ENCODE peak calls at places on chromosome 6, in ten cellular contexts. One of them, this sample, is unnamed.

GRCh38 chr6:63496388-63496804 is 75.9 kb upstream of the LOC128125822 start:
- DNase-seq in OCI-LY7: no peak
- DNase-seq in stomach: no peak
- DNase-seq in uterus: no peak
- DNase-seq in right cardiac atrium: no peak
- DNase-seq in BE2C: no peak
- DNase-seq in body of pancreas: no peak
- DNase-seq in psoas muscle: no peak
- DNase-seq in suprapubic skin: no peak
- DNase-seq in ovary: no peak
- DNase-seq in this sample: no peak

GRCh38 chr6:131924881-131925474 is 26.2 kb downstream of the CCN2 start:
- DNase-seq in psoas muscle: no peak
- DNase-seq in right cardiac atrium: no peak
- DNase-seq in suprapubic skin: no peak
- DNase-seq in BE2C: no peak
- DNase-seq in stomach: no peak
- DNase-seq in ovary: no peak
- DNase-seq in OCI-LY7: peak; percentile 68
- DNase-seq in body of pancreas: no peak
- DNase-seq in uterus: no peak
- DNase-seq in this sample: no peak

GRCh38 chr6:165480916-165481315 is 171.5 kb upstream of the C6orf118 start:
- DNase-seq in right cardiac atrium: no peak
- DNase-seq in psoas muscle: no peak
- DNase-seq in stomach: no peak
- DNase-seq in ovary: no peak
- DNase-seq in uterus: no peak
- DNase-seq in body of pancreas: no peak
- DNase-seq in suprapubic skin: no peak
- DNase-seq in BE2C: no peak
- DNase-seq in OCI-LY7: no peak
- DNase-seq in this sample: no peak

GRCh38 chr6:37818536-37819176 is 871 bp upstream of the ZFAND3 start:
- DNase-seq in suprapubic skin: peak; percentile 98
- DNase-seq in right cardiac atrium: peak; percentile 98
- DNase-seq in BE2C: peak; percentile 94
- DNase-seq in psoas muscle: peak; percentile 98
- DNase-seq in body of pancreas: peak; percentile 98
- DNase-seq in OCI-LY7: peak; percentile 98
- DNase-seq in stomach: peak; percentile 98
- DNase-seq in uterus: peak; percentile 98
- DNase-seq in ovary: peak; percentile 97
- DNase-seq in this sample: peak; percentile 83

GRCh38 chr6:148507774-148508173 is 165.1 kb downstream of the SASH1 start:
- DNase-seq in right cardiac atrium: no peak
- DNase-seq in BE2C: no peak
- DNase-seq in psoas muscle: no peak
- DNase-seq in ovary: no peak
- DNase-seq in suprapubic skin: peak; percentile 87
- DNase-seq in body of pancreas: peak; percentile 33
- DNase-seq in stomach: no peak
- DNase-seq in uterus: no peak
- DNase-seq in OCI-LY7: no peak
- DNase-seq in this sample: no peak

GRCh38 chr6:158041370-158041769 is 59.7 kb downstream of the SYNJ2 start:
- DNase-seq in stomach: no peak
- DNase-seq in psoas muscle: no peak
- DNase-seq in uterus: no peak
- DNase-seq in body of pancreas: no peak
- DNase-seq in suprapubic skin: peak; percentile 40
- DNase-seq in right cardiac atrium: no peak
- DNase-seq in BE2C: no peak
- DNase-seq in OCI-LY7: no peak
- DNase-seq in ovary: no peak
- DNase-seq in this sample: no peak

GRCh38 chr6:152089992-152090391 is 282.5 kb downstream of the ESR1 start:
- DNase-seq in OCI-LY7: no peak
- DNase-seq in uterus: peak; percentile 60
- DNase-seq in suprapubic skin: peak; percentile 78
- DNase-seq in psoas muscle: peak; percentile 66
- DNase-seq in right cardiac atrium: peak; percentile 38
- DNase-seq in stomach: no peak
- DNase-seq in ovary: no peak
- DNase-seq in BE2C: no peak
- DNase-seq in body of pancreas: no peak
- DNase-seq in this sample: no peak

GRCh38 chr6:139060332-139060731 is 31.8 kb downstream of the ABRACL start:
- DNase-seq in ovary: no peak
- DNase-seq in OCI-LY7: no peak
- DNase-seq in uterus: no peak
- DNase-seq in BE2C: no peak
- DNase-seq in body of pancreas: no peak
- DNase-seq in stomach: no peak
- DNase-seq in suprapubic skin: no peak
- DNase-seq in psoas muscle: no peak
- DNase-seq in right cardiac atrium: no peak
- DNase-seq in this sample: no peak

GRCh38 chr6:149899486-149899885 is 1.6 kb upstream of the RAET1E start:
- DNase-seq in stomach: no peak
- DNase-seq in ovary: no peak
- DNase-seq in OCI-LY7: no peak
- DNase-seq in right cardiac atrium: no peak
- DNase-seq in psoas muscle: no peak
- DNase-seq in uterus: no peak
- DNase-seq in BE2C: no peak
- DNase-seq in body of pancreas: no peak
- DNase-seq in suprapubic skin: peak; percentile 45
- DNase-seq in this sample: no peak

GRCh38 chr6:47342824-47343223 is 33.1 kb upstream of the TNFRSF21 start:
- DNase-seq in stomach: no peak
- DNase-seq in ovary: no peak
- DNase-seq in OCI-LY7: no peak
- DNase-seq in suprapubic skin: no peak
- DNase-seq in uterus: no peak
- DNase-seq in right cardiac atrium: no peak
- DNase-seq in BE2C: no peak
- DNase-seq in psoas muscle: no peak
- DNase-seq in body of pancreas: no peak
- DNase-seq in this sample: no peak

GRCh38 chr6:38867726-38868125 is 152.6 kb downstream of the DNAH8 start:
- DNase-seq in right cardiac atrium: no peak
- DNase-seq in OCI-LY7: no peak
- DNase-seq in stomach: no peak
- DNase-seq in uterus: no peak
- DNase-seq in BE2C: no peak
- DNase-seq in psoas muscle: no peak
- DNase-seq in body of pancreas: no peak
- DNase-seq in suprapubic skin: no peak
- DNase-seq in ovary: no peak
- DNase-seq in this sample: no peak

GRCh38 chr6:113414511-113414910 is 442.6 kb upstream of the MARCKS start:
- DNase-seq in BE2C: peak; percentile 75
- DNase-seq in right cardiac atrium: peak; percentile 47
- DNase-seq in psoas muscle: no peak
- DNase-seq in stomach: peak; percentile 54
- DNase-seq in OCI-LY7: peak; percentile 4
- DNase-seq in ovary: peak; percentile 21
- DNase-seq in body of pancreas: peak; percentile 76
- DNase-seq in uterus: peak; percentile 20
- DNase-seq in suprapubic skin: no peak
- DNase-seq in this sample: peak; percentile 65

GRCh38 chr6:124869412-124869811 is 92.8 kb upstream of the RNF217 start:
- DNase-seq in BE2C: no peak
- DNase-seq in suprapubic skin: no peak
- DNase-seq in psoas muscle: no peak
- DNase-seq in right cardiac atrium: no peak
- DNase-seq in ovary: no peak
- DNase-seq in uterus: no peak
- DNase-seq in stomach: no peak
- DNase-seq in body of pancreas: no peak
- DNase-seq in OCI-LY7: no peak
- DNase-seq in this sample: no peak

GRCh38 chr6:39366875-39367618 is 44.5 kb upstream of the KCNK16 start:
- DNase-seq in OCI-LY7: no peak
- DNase-seq in suprapubic skin: no peak
- DNase-seq in ovary: no peak
- DNase-seq in right cardiac atrium: no peak
- DNase-seq in stomach: no peak
- DNase-seq in body of pancreas: no peak
- DNase-seq in uterus: no peak
- DNase-seq in BE2C: peak; percentile 36
- DNase-seq in psoas muscle: no peak
- DNase-seq in this sample: no peak

GRCh38 chr6:129370268-129370916 is 339.6 kb downstream of the ARHGAP18 start:
- DNase-seq in psoas muscle: no peak
- DNase-seq in right cardiac atrium: peak; percentile 18
- DNase-seq in body of pancreas: peak; percentile 28
- DNase-seq in ovary: peak; percentile 25
- DNase-seq in BE2C: peak; percentile 37
- DNase-seq in uterus: peak; percentile 25
- DNase-seq in suprapubic skin: no peak
- DNase-seq in stomach: peak; percentile 37
- DNase-seq in OCI-LY7: peak; percentile 31
- DNase-seq in this sample: no peak

DNA sequence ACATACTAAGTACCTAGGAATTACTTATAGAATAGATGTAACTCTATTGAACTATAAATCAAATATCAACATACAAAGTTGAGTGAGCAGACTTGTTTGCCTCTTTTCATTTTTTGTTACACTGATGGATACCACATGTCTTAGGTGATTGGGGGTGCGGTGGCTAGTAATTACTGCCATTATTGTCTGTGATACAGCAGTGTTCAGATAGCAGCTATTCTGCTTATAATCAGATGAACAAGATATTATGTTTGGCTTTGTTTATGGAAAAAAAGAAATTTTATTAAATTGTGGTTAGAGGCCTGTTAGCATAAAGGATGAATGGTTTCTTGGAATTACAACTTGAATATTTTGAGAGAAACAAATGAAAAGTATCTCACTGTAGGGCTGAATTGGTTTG is 55.9 kb downstream of the KCNQ5 start:
- DNase-seq in suprapubic skin: no peak
- DNase-seq in psoas muscle: no peak
- DNase-seq in OCI-LY7: no peak
- DNase-seq in right cardiac atrium: no peak
- DNase-seq in stomach: no peak
- DNase-seq in ovary: no peak
- DNase-seq in BE2C: no peak
- DNase-seq in uterus: no peak
- DNase-seq in body of pancreas: no peak
- DNase-seq in this sample: no peak
- H3K4me1 ChIP-seq in suprapubic skin: no peaks in the 10 kb centered on the region
- H3K4me1 ChIP-seq in psoas muscle: no peaks in the 10 kb centered on the region
- H3K4me1 ChIP-seq in OCI-LY7: no peaks in the 10 kb centered on the region
- H3K4me1 ChIP-seq in right cardiac atrium: no peaks in the 10 kb centered on the region
- H3K4me1 ChIP-seq in stomach: no peaks in the 10 kb centered on the region
- H3K4me1 ChIP-seq in ovary: no peaks in the 10 kb centered on the region
- H3K4me1 ChIP-seq in BE2C: peaks cover 2% of the 10 kb centered on the region
- H3K4me1 ChIP-seq in uterus: no peaks in the 10 kb centered on the region
- H3K4me1 ChIP-seq in body of pancreas: no peaks in the 10 kb centered on the region
- H3K4me1 ChIP-seq in this sample: no peaks in the 10 kb centered on the region

GRCh38 chr6:108578166-108578565 is 17.4 kb downstream of the FOXO3 start:
- DNase-seq in suprapubic skin: no peak
- DNase-seq in OCI-LY7: no peak
- DNase-seq in right cardiac atrium: no peak
- DNase-seq in body of pancreas: no peak
- DNase-seq in stomach: no peak
- DNase-seq in ovary: no peak
- DNase-seq in BE2C: no peak
- DNase-seq in psoas muscle: no peak
- DNase-seq in uterus: no peak
- DNase-seq in this sample: no peak

GRCh38 chr6:108578595-108579038 is 17.9 kb downstream of the FOXO3 start:
- DNase-seq in BE2C: no peak
- DNase-seq in right cardiac atrium: no peak
- DNase-seq in OCI-LY7: no peak
- DNase-seq in body of pancreas: no peak
- DNase-seq in suprapubic skin: no peak
- DNase-seq in psoas muscle: no peak
- DNase-seq in ovary: no peak
- DNase-seq in stomach: no peak
- DNase-seq in uterus: no peak
- DNase-seq in this sample: no peak

GRCh38 chr6:108575905-108576494 is 15.3 kb downstream of the FOXO3 start:
- DNase-seq in psoas muscle: no peak
- DNase-seq in body of pancreas: no peak
- DNase-seq in stomach: no peak
- DNase-seq in right cardiac atrium: no peak
- DNase-seq in BE2C: no peak
- DNase-seq in ovary: no peak
- DNase-seq in suprapubic skin: no peak
- DNase-seq in uterus: no peak
- DNase-seq in OCI-LY7: no peak
- DNase-seq in this sample: no peak

GRCh38 chr6:108574457-108575149 is 13.9 kb downstream of the FOXO3 start:
- DNase-seq in stomach: no peak
- DNase-seq in right cardiac atrium: no peak
- DNase-seq in suprapubic skin: no peak
- DNase-seq in ovary: no peak
- DNase-seq in uterus: no peak
- DNase-seq in psoas muscle: no peak
- DNase-seq in BE2C: peak; percentile 33
- DNase-seq in OCI-LY7: no peak
- DNase-seq in body of pancreas: no peak
- DNase-seq in this sample: peak; percentile 51

GRCh38 chr6:108576724-108577123 is 16.0 kb downstream of the FOXO3 start:
- DNase-seq in right cardiac atrium: no peak
- DNase-seq in OCI-LY7: no peak
- DNase-seq in uterus: no peak
- DNase-seq in stomach: no peak
- DNase-seq in body of pancreas: no peak
- DNase-seq in suprapubic skin: no peak
- DNase-seq in ovary: no peak
- DNase-seq in BE2C: no peak
- DNase-seq in psoas muscle: no peak
- DNase-seq in this sample: peak; percentile 19
- H3K4me1 ChIP-seq in right cardiac atrium: peaks cover 32% of the 10 kb centered on the region
- H3K4me1 ChIP-seq in OCI-LY7: peaks cover 6% of the 10 kb centered on the region
- H3K4me1 ChIP-seq in uterus: peaks cover 18% of the 10 kb centered on the region
- H3K4me1 ChIP-seq in stomach: peaks cover 74% of the 10 kb centered on the region
- H3K4me1 ChIP-seq in body of pancreas: peaks cover 96% of the 10 kb centered on the region
- H3K4me1 ChIP-seq in suprapubic skin: peaks cover 67% of the 10 kb centered on the region
- H3K4me1 ChIP-seq in ovary: peaks cover 32% of the 10 kb centered on the region
- H3K4me1 ChIP-seq in BE2C: peaks cover 47% of the 10 kb centered on the region
- H3K4me1 ChIP-seq in psoas muscle: peaks cover 88% of the 10 kb centered on the region
- H3K4me1 ChIP-seq in this sample: peaks cover 84% of the 10 kb centered on the region

GRCh38 chr6:109457596-109457996 is 2.0 kb upstream of the MICAL1 start:
- DNase-seq in stomach: no peak
- DNase-seq in psoas muscle: no peak
- DNase-seq in BE2C: no peak
- DNase-seq in ovary: no peak
- DNase-seq in body of pancreas: no peak
- DNase-seq in right cardiac atrium: no peak
- DNase-seq in OCI-LY7: no peak
- DNase-seq in uterus: no peak
- DNase-seq in suprapubic skin: no peak
- DNase-seq in this sample: no peak
- H3K4me1 ChIP-seq in stomach: peaks cover 44% of the 10 kb centered on the region
- H3K4me1 ChIP-seq in psoas muscle: peaks cover 25% of the 10 kb centered on the region
- H3K4me1 ChIP-seq in BE2C: peaks cover 4% of the 10 kb centered on the region
- H3K4me1 ChIP-seq in ovary: peaks cover 3% of the 10 kb centered on the region
- H3K4me1 ChIP-seq in body of pancreas: peaks cover 18% of the 10 kb centered on the region
- H3K4me1 ChIP-seq in right cardiac atrium: no peaks in the 10 kb centered on the region
- H3K4me1 ChIP-seq in OCI-LY7: peaks cover 67% of the 10 kb centered on the region
- H3K4me1 ChIP-seq in uterus: no peaks in the 10 kb centered on the region
- H3K4me1 ChIP-seq in suprapubic skin: peaks cover 49% of the 10 kb centered on the region
- H3K4me1 ChIP-seq in this sample: peaks cover 14% of the 10 kb centered on the region

GRCh38 chr6:100349366-100349765 is 115.4 kb downstream of the SIM1 start:
- DNase-seq in BE2C: no peak
- DNase-seq in right cardiac atrium: no peak
- DNase-seq in OCI-LY7: no peak
- DNase-seq in ovary: no peak
- DNase-seq in uterus: no peak
- DNase-seq in suprapubic skin: no peak
- DNase-seq in psoas muscle: no peak
- DNase-seq in stomach: no peak
- DNase-seq in body of pancreas: no peak
- DNase-seq in this sample: no peak
- H3K4me1 ChIP-seq in BE2C: no peaks in the 10 kb centered on the region
- H3K4me1 ChIP-seq in right cardiac atrium: no peaks in the 10 kb centered on the region
- H3K4me1 ChIP-seq in OCI-LY7: no peaks in the 10 kb centered on the region
- H3K4me1 ChIP-seq in ovary: no peaks in the 10 kb centered on the region
- H3K4me1 ChIP-seq in uterus: no peaks in the 10 kb centered on the region
- H3K4me1 ChIP-seq in suprapubic skin: no peaks in the 10 kb centered on the region
- H3K4me1 ChIP-seq in psoas muscle: peaks cover 18% of the 10 kb centered on the region
- H3K4me1 ChIP-seq in stomach: peaks cover 4% of the 10 kb centered on the region
- H3K4me1 ChIP-seq in body of pancreas: peaks cover 10% of the 10 kb centered on the region
- H3K4me1 ChIP-seq in this sample: no peaks in the 10 kb centered on the region

This sample was measured in ascending aorta.